ENCODE peak calls at places on chromosome 6, in ten cellular contexts. E, O, Z, W, X, H, N, D, V and L are unnamed samples.

GRCh38 chr6:4316867-4317400 is 181.6 kb upstream of the ECI2 start:
- DNase-seq in E (no peak), O (no peak), Z (peak), W (peak), X (peak), H (no peak), N (no peak), D (no peak), V (no peak), L (no peak)

GRCh38 chr6:53464942-53465460 is 79.9 kb downstream of the GCLC start:
- DNase-seq in E (no peak), O (no peak), Z (no peak), W (no peak), X (peak), H (no peak), N (no peak), D (no peak), V (no peak), L (no peak)

GRCh38 chr6:38749473-38749872 is 34.4 kb downstream of the DNAH8 start:
- DNase-seq in E (no peak), O (no peak), Z (no peak), W (no peak), X (no peak), H (no peak), N (no peak), D (no peak), V (no peak), L (no peak)

GRCh38 chr6:144153260-144153659 is 2.9 kb downstream of the STX11 start:
- DNase-seq in E (no peak), O (no peak), Z (no peak), W (no peak), X (no peak), H (no peak), N (no peak), D (no peak), V (no peak), L (no peak)

GRCh38 chr6:127462391-127462790 is 3.2 kb upstream of the KIAA0408 start:
- DNase-seq in E (no peak), O (no peak), Z (no peak), W (no peak), X (no peak), H (no peak), N (no peak), D (no peak), V (no peak), L (no peak)

GRCh38 chr6:163263196-163263595 is 151.3 kb upstream of the QKI start:
- DNase-seq in E (no peak), O (peak), Z (no peak), W (no peak), X (no peak), H (no peak), N (no peak), D (no peak), V (no peak), L (no peak)

GRCh38 chr6:63923139-63923739 is 287.6 kb downstream of the PHF3 start:
- DNase-seq in E (no peak), O (no peak), Z (peak), W (peak), X (no peak), H (peak), N (no peak), D (no peak), V (no peak), L (peak)

GRCh38 chr6:7523922-7524321 is 17.5 kb upstream of the DSP start:
- DNase-seq in E (no peak), O (no peak), Z (no peak), W (no peak), X (no peak), H (no peak), N (no peak), D (no peak), V (no peak), L (no peak)

GRCh38 chr6:148779142-148779562 is 32.3 kb downstream of the UST start:
- DNase-seq in E (no peak), O (no peak), Z (no peak), W (no peak), X (no peak), H (no peak), N (no peak), D (no peak), V (no peak), L (no peak)

GRCh38 chr6:121305957-121306607 is 28.2 kb downstream of the TBC1D32 start:
- DNase-seq in E (no peak), O (no peak), Z (peak), W (no peak), X (no peak), H (peak), N (no peak), D (peak), V (no peak), L (peak)

GRCh38 chr6:31041372-31041974 is 31.2 kb downstream of the MUC22 start:
- DNase-seq in E (no peak), O (no peak), Z (no peak), W (no peak), X (no peak), H (no peak), N (no peak), D (no peak), V (no peak), L (peak)

GRCh38 chr6:155234687-155235543 is 28.9 kb upstream of the CLDN20 start:
- DNase-seq in E (no peak), O (no peak), Z (no peak), W (no peak), X (no peak), H (no peak), N (no peak), D (no peak), V (no peak), L (no peak)

GRCh38 chr6:156191895-156192294 is 585.3 kb upstream of the ARID1B start:
- DNase-seq in E (no peak), O (no peak), Z (no peak), W (no peak), X (no peak), H (no peak), N (no peak), D (no peak), V (no peak), L (no peak)

GRCh38 chr6:167140589-167141474 is 16.9 kb downstream of the GPR31 start:
- DNase-seq in E (no peak), O (no peak), Z (no peak), W (no peak), X (no peak), H (no peak), N (no peak), D (peak), V (no peak), L (no peak)

GRCh38 chr6:38973178-38974057 is 75.2 kb upstream of the GLP1R start:
- DNase-seq in E (no peak), O (no peak), Z (peak), W (peak), X (no peak), H (peak), N (no peak), D (peak), V (peak), L (peak)

GRCh38 chr6:136607932-136608772 is 57.9 kb upstream of the MAP7 start:
- DNase-seq in E (peak), O (no peak), Z (peak), W (peak), X (peak), H (peak), N (peak), D (peak), V (peak), L (peak)

GRCh38 chr6:82040405-82041221 is 206.9 kb downstream of the IBTK start:
- DNase-seq in E (no peak), O (peak), Z (peak), W (peak), X (no peak), H (no peak), N (no peak), D (peak), V (peak), L (peak)

GRCh38 chr6:100230115-100230975 is 234.4 kb downstream of the SIM1 start:
- DNase-seq in E (no peak), O (no peak), Z (no peak), W (no peak), X (no peak), H (no peak), N (no peak), D (no peak), V (no peak), L (no peak)

GRCh38 chr6:25387483-25387882 is 108.3 kb downstream of the CARMIL1 start:
- DNase-seq in E (no peak), O (no peak), Z (no peak), W (no peak), X (no peak), H (peak), N (no peak), D (no peak), V (no peak), L (no peak)

GRCh38 chr6:31972709-31973350 is 892 bp upstream of the DXO start:
- DNase-seq in E (peak), O (no peak), Z (peak), W (peak), X (no peak), H (no peak), N (no peak), D (peak), V (no peak), L (no peak)

GRCh38 chr6:13117561-13117960 is 210.8 kb downstream of the TBC1D7 start:
- DNase-seq in E (no peak), O (no peak), Z (no peak), W (no peak), X (no peak), H (no peak), N (no peak), D (no peak), V (no peak), L (no peak)

GRCh38 chr6:102150549-102150948 is 757.0 kb downstream of the GRIK2 start:
- DNase-seq in E (no peak), O (no peak), Z (no peak), W (no peak), X (no peak), H (no peak), N (no peak), D (no peak), V (no peak), L (no peak)

GRCh38 chr6:163392533-163392932 is 22.0 kb upstream of the QKI start:
- DNase-seq in E (no peak), O (no peak), Z (no peak), W (peak), X (peak), H (no peak), N (no peak), D (peak), V (no peak), L (no peak)

GRCh38 chr6:162538643-162539064 is 188.9 kb downstream of the PRKN start:
- DNase-seq in E (no peak), O (no peak), Z (no peak), W (no peak), X (no peak), H (no peak), N (no peak), D (no peak), V (no peak), L (no peak)

GRCh38 chr6:46876126-46876525 is 45.6 kb downstream of the ADGRF5 start:
- DNase-seq in E (no peak), O (no peak), Z (no peak), W (peak), X (peak), H (no peak), N (no peak), D (no peak), V (no peak), L (no peak)

GRCh38 chr6:41571066-41571780 is 25.0 kb downstream of the FOXP4 start:
- DNase-seq in E (no peak), O (no peak), Z (no peak), W (no peak), X (no peak), H (no peak), N (no peak), D (no peak), V (no peak), L (no peak)

GRCh38 chr6:113299526-113299925 is 557.6 kb upstream of the MARCKS start:
- DNase-seq in E (no peak), O (no peak), Z (no peak), W (no peak), X (no peak), H (no peak), N (no peak), D (no peak), V (no peak), L (no peak)

GRCh38 chr6:168717491-168717890 is 276.5 kb downstream of the SMOC2 start:
- DNase-seq in E (no peak), O (no peak), Z (no peak), W (no peak), X (no peak), H (no peak), N (no peak), D (no peak), V (no peak), L (no peak)